ENCODE peak calls at places on chromosome 3, in nine cellular contexts. F is stimulated activated CD8-positive, alpha-beta memory T cell treated with anti-CD3 and anti-CD28 coated beads, Interleukin-15, amount 100 ng/mL, for 24 hours; W is frontal cortex; Q is HFF-Myc; N is activated B cell treated with CpG ODN at 0.5 μM for 24 hours; H is retina; T is ureter; Y is endothelial cell; P is ELF-1. Z is an unnamed sample.

GRCh38 chr3:65677486-65677885 is 361.2 kb downstream of the MAGI1 start:
- DNase-seq in F (no peak), W (no peak), Q (no peak), N (no peak), H (no peak), T (no peak), Y (no peak), P (no peak), Z (no peak)

GRCh38 chr3:107845355-107846281 is 245.2 kb downstream of the CD47 start:
- DNase-seq in F (no peak), W (no peak), Q (peak; percentile 21), N (no peak), H (no peak), T (no peak), Y (no peak), P (no peak), Z (no peak)

GRCh38 chr3:175737646-175738572 is 878.8 kb downstream of the NAALADL2 start:
- DNase-seq in F (no peak), W (no peak), Q (no peak), N (no peak), H (no peak), T (no peak), Y (no peak), P (no peak), Z (peak; percentile 89)

GRCh38 chr3:38739396-38739689 is 76.7 kb downstream of the SCN10A start:
- DNase-seq in F (no peak), W (no peak), Q (no peak), N (no peak), H (no peak), T (no peak), Y (no peak), P (peak; percentile 7), Z (no peak)

GRCh38 chr3:73552700-73553099 is 72.0 kb downstream of the PDZRN3 start:
- DNase-seq in F (no peak), W (no peak), Q (no peak), N (no peak), H (no peak), T (no peak), Y (no peak), P (no peak), Z (peak; percentile 14)

GRCh38 chr3:141485578-141486415 is 1.0 kb upstream of the RASA2 start:
- DNase-seq in F (no peak), W (no peak), Q (peak; percentile 10), N (no peak), H (no peak), T (no peak), Y (no peak), P (peak; percentile 22), Z (peak; percentile 91)

GRCh38 chr3:17577795-17578520 is 164.5 kb downstream of the TBC1D5 start:
- DNase-seq in F (no peak), W (no peak), Q (peak; percentile 21), N (no peak), H (no peak), T (no peak), Y (no peak), P (no peak), Z (peak; percentile 5)

GRCh38 chr3:98817546-98817945 is 54.4 kb downstream of the ST3GAL6 start:
- DNase-seq in F (no peak), W (no peak), Q (peak; percentile 35), N (no peak), H (peak; percentile 57), T (no peak), Y (no peak), P (no peak), Z (peak; percentile 68)

GRCh38 chr3:138051946-138052802 is 42.2 kb downstream of the CLDN18 start:
- DNase-seq in F (no peak), W (no peak), Q (no peak), N (no peak), H (peak; percentile 58), T (no peak), Y (peak; percentile 58), P (peak; percentile 59), Z (peak; percentile 65)

GRCh38 chr3:13793451-13793850 is 86.4 kb downstream of the WNT7A start:
- DNase-seq in F (no peak), W (no peak), Q (no peak), N (no peak), H (no peak), T (no peak), Y (no peak), P (no peak), Z (no peak)

GRCh38 chr3:150059729-150060128 is 89.0 kb upstream of the PFN2 start:
- DNase-seq in F (no peak), W (peak; percentile 10), Q (no peak), N (no peak), H (no peak), T (no peak), Y (no peak), P (no peak), Z (peak; percentile 81)

GRCh38 chr3:188796122-188796631 is 375.6 kb upstream of the TPRG1 start:
- DNase-seq in F (no peak), W (no peak), Q (peak; percentile 39), N (no peak), H (no peak), T (no peak), Y (no peak), P (no peak), Z (peak; percentile 89)

GRCh38 chr3:195524171-195524896 is 18.8 kb downstream of the PPP1R2 start:
- DNase-seq in F (no peak), W (no peak), Q (no peak), N (no peak), H (no peak), T (no peak), Y (no peak), P (no peak), Z (no peak)

GRCh38 chr3:58331593-58332152 is 1.0 kb upstream of the PXK start:
- DNase-seq in F (no peak), W (no peak), Q (no peak), N (no peak), H (no peak), T (no peak), Y (no peak), P (no peak), Z (no peak)

GRCh38 chr3:126528419-126528799 is 4.5 kb downstream of the CHST13 start:
- DNase-seq in F (no peak), W (no peak), Q (no peak), N (no peak), H (no peak), T (no peak), Y (no peak), P (no peak), Z (no peak)

GRCh38 chr3:132247211-132247610 is 70.0 kb upstream of the ACP3 start:
- DNase-seq in F (no peak), W (no peak), Q (no peak), N (no peak), H (no peak), T (no peak), Y (no peak), P (no peak), Z (no peak)

GRCh38 chr3:160435095-160435494 is 14.5 kb downstream of the TRIM59 start:
- DNase-seq in F (no peak), W (no peak), Q (no peak), N (no peak), H (no peak), T (no peak), Y (no peak), P (no peak), Z (no peak)

GRCh38 chr3:37295925-37296324 is 121.5 kb upstream of the LRRFIP2 start:
- DNase-seq in F (no peak), W (no peak), Q (no peak), N (no peak), H (no peak), T (no peak), Y (no peak), P (no peak), Z (no peak)

GRCh38 chr3:47098910-47099309 is 65.0 kb downstream of the SETD2 start:
- DNase-seq in F (no peak), W (no peak), Q (no peak), N (no peak), H (no peak), T (no peak), Y (no peak), P (no peak), Z (no peak)